ENCODE peak calls at places on chromosomes 11 and 22, in four cellular contexts. A, R, S and M are unnamed samples.

GRCh38 chr11:78156081-78156844 is 16.8 kb upstream of the ALG8 start:
- DNase-seq in A (no peak), R (no peak), S (no peak), M (no peak)

GRCh38 chr11:48124880-48125279 is 91.7 kb upstream of the OR4B1 start:
- DNase-seq in A (no peak), R (no peak), S (no peak), M (no peak)

GRCh38 chr22:43262990-43263644 is 76.2 kb upstream of the TTLL12 start:
- DNase-seq in A (no peak), R (no peak), S (peak), M (no peak)

GRCh38 chr11:78685156-78685555 is 110.5 kb upstream of the NARS2 start:
- DNase-seq in A (no peak), R (no peak), S (no peak), M (no peak)

GRCh38 chr22:47176573-47177333 is 414.3 kb downstream of the TBC1D22A start:
- DNase-seq in A (no peak), R (no peak), S (no peak), M (no peak)

GRCh38 chr22:27124336-27125023 is 467.1 kb downstream of the MIAT start:
- DNase-seq in A (no peak), R (no peak), S (no peak), M (no peak)

GRCh38 chr22:30308518-30309230 is 18.1 kb downstream of the TBC1D10A start:
- DNase-seq in A (no peak), R (no peak), S (peak), M (no peak)

GRCh38 chr22:24517446-24517845 is 22.3 kb downstream of the UPB1 start:
- DNase-seq in A (no peak), R (no peak), S (no peak), M (no peak)

GRCh38 chr11:131217313-131218297 is 152.8 kb upstream of the NTM start:
- DNase-seq in A (no peak), R (no peak), S (no peak), M (no peak)

GRCh38 chr11:100752371-100753073 is 65.4 kb downstream of the ARHGAP42 start:
- DNase-seq in A (no peak), R (no peak), S (no peak), M (no peak)

GRCh38 chr11:33461726-33462125 is 204.5 kb downstream of the HIPK3 start:
- DNase-seq in A (no peak), R (no peak), S (no peak), M (no peak)

GRCh38 chr11:25319068-25319467 is 822.2 kb downstream of the LUZP2 start:
- DNase-seq in A (no peak), R (no peak), S (no peak), M (no peak)

GRCh38 chr22:31089101-31090100 is 8.3 kb downstream of the SMTN start:
- DNase-seq in A (peak), R (no peak), S (peak), M (no peak)

GRCh38 chr11:119319702-119320592 is 3.0 kb upstream of the MCAM start:
- DNase-seq in A (no peak), R (no peak), S (peak), M (no peak)

GRCh38 chr22:48890693-48891554 is 936.7 kb downstream of the BRD1 start:
- DNase-seq in A (no peak), R (no peak), S (no peak), M (no peak)

GRCh38 chr11:134463716-134464115 is 51.7 kb upstream of the B3GAT1 start:
- DNase-seq in A (no peak), R (no peak), S (no peak), M (no peak)

GRCh38 chr11:83681045-83681781 is 395.0 kb upstream of the CCDC90B start:
- DNase-seq in A (no peak), R (no peak), S (no peak), M (no peak)

GRCh38 chr22:50699754-50700386 is 27.2 kb downstream of the SHANK3 start:
- DNase-seq in A (no peak), R (no peak), S (no peak), M (no peak)

GRCh38 chr22:43275545-43275981 is 67.6 kb downstream of the SCUBE1 start:
- DNase-seq in A (no peak), R (peak), S (peak), M (peak)

GRCh38 chr11:22703561-22703960 is 37.1 kb downstream of the GAS2 start:
- DNase-seq in A (no peak), R (no peak), S (peak), M (no peak)

GRCh38 chr11:8018742-8019631 is 31.9 kb downstream of the EIF3F start:
- DNase-seq in A (peak), R (peak), S (peak), M (no peak)

GRCh38 chr11:70547386-70547785 is 149.1 kb downstream of the CTTN start:
- DNase-seq in A (no peak), R (no peak), S (no peak), M (no peak)

GRCh38 chr22:36885474-36885873 is 24.7 kb downstream of the NCF4 start:
- DNase-seq in A (no peak), R (no peak), S (no peak), M (no peak)

GRCh38 chr11:10597877-10598341 is 29.4 kb upstream of the LYVE1 start:
- DNase-seq in A (no peak), R (no peak), S (no peak), M (no peak)

GRCh38 chr11:1810761-1811160 is 24.0 kb upstream of the SYT8 start:
- DNase-seq in A (no peak), R (no peak), S (no peak), M (no peak)

GRCh38 chr11:69642913-69643632 is 2.1 kb downstream of the CCND1 start:
- DNase-seq in A (peak), R (peak), S (peak), M (no peak)

GRCh38 chr11:110295487-110296225 is 758 bp downstream of the RDX start:
- DNase-seq in A (peak), R (no peak), S (peak), M (no peak)

GRCh38 chr11:60950933-60951610 is 904 bp downstream of the SLC15A3 start:
- DNase-seq in A (peak), R (no peak), S (peak), M (no peak)

GRCh38 chr11:17208257-17208999 is 642 bp upstream of the PIK3C2A start:
- DNase-seq in A (no peak), R (peak), S (peak), M (peak)